ENCODE peak calls at places on chromosomes 16 and 17, in five cellular contexts. S is HL-60, I is posterior cingulate gyrus, M is epithelial cell of esophagus, X is HT1080. E is an unnamed sample.
A peak's percentile ranks its signal among the peaks of the same experiment; 100 is the strongest.

GRCh38 chr16:89041571-89042481 is 51.8 kb upstream of the ACSF3 start:
- DNase-seq in S (no peak), I (no peak), X (no peak), M (no peak), E (no peak)

GRCh38 chr17:32341141-32341856 is 674 bp downstream of the C17orf75 start:
- DNase-seq in I (no peak), S (peak; percentile 48), X (peak; percentile 28), M (peak; percentile 47), E (no peak)

GRCh38 chr16:31333686-31334649 is 21.0 kb upstream of the ITGAX start:
- DNase-seq in M (peak; percentile 42), I (no peak), S (peak; percentile 62), X (peak; percentile 26), E (peak; percentile 45)

GRCh38 chr16:87443964-87444363 is 48.9 kb downstream of the ZCCHC14 start:
- DNase-seq in I (no peak), S (no peak), M (no peak), X (no peak), E (no peak)

GRCh38 chr16:84413605-84414004 is 45.3 kb downstream of the ATP2C2 start:
- DNase-seq in M (no peak), X (no peak), I (no peak), S (no peak), E (no peak)

GRCh38 chr16:8972843-8973586 is 9.3 kb upstream of the USP7 start:
- DNase-seq in S (no peak), M (peak; percentile 12), X (no peak), I (no peak), E (no peak)

GRCh38 chr17:27323538-27324212 is 29.8 kb downstream of the WSB1 start:
- DNase-seq in I (no peak), S (no peak), X (peak; percentile 58), M (peak; percentile 73), E (no peak)

GRCh38 chr17:9229160-9229825 is 208.0 kb downstream of the NTN1 start:
- DNase-seq in M (no peak), X (no peak), S (no peak), I (no peak), E (no peak)

GRCh38 chr16:14087590-14088154 is 16.6 kb downstream of the MRTFB start:
- DNase-seq in S (no peak), M (no peak), X (no peak), I (no peak), E (no peak)

GRCh38 chr17:76716146-76716833 is 5.5 kb upstream of the MXRA7 start:
- DNase-seq in I (no peak), M (peak; percentile 97), X (peak; percentile 97), S (peak; percentile 99), E (no peak)

GRCh38 chr17:31704483-31704882 is 154.6 kb downstream of the COPRS start:
- DNase-seq in X (no peak), S (no peak), I (no peak), M (no peak), E (no peak)

GRCh38 chr17:61556224-61557188 is 34.5 kb downstream of the NACA2 start:
- DNase-seq in S (no peak), M (no peak), X (no peak), I (no peak), E (no peak)

GRCh38 chr16:17270111-17270510 is 200.6 kb downstream of the XYLT1 start:
- DNase-seq in X (no peak), S (no peak), M (no peak), I (no peak), E (no peak)

GRCh38 chr16:3509470-3509928 is 8.7 kb downstream of the CLUAP1 start:
- DNase-seq in I (no peak), M (peak; percentile 86), X (no peak), S (peak; percentile 60), E (no peak)